ENCODE peak calls at places on chromosomes 2 and 18, in ten cellular contexts. O is HepG2, Z is H1, F is spleen, K is endothelial cell of umbilical vein, W is HCT116, C is prostate gland, U is sigmoid colon, P is K562, N is transverse colon. X is an unnamed sample.
A peak's percentile ranks its signal among the peaks of the same experiment; 100 is the strongest.

GRCh38 chr2:231780123-231780908 is 766 bp downstream of the PDE6D start:
- DNase-seq in O (peak; percentile 44), Z (no peak), F (peak; percentile 77), K (peak; percentile 46), W (no peak), C (no peak), U (peak; percentile 64), P (peak; percentile 48), N (peak; percentile 20), X (no peak)

GRCh38 chr2:232377841-232378734 is 463 bp upstream of the ALPP start:
- DNase-seq in O (no peak), Z (no peak), F (no peak), K (no peak), W (no peak), C (no peak), U (peak; percentile 50), P (no peak), N (no peak), X (peak; percentile 46)

GRCh38 chr18:46632401-46633089 is 24.5 kb downstream of the LOXHD1 start:
- DNase-seq in O (no peak), Z (no peak), F (no peak), K (no peak), W (peak; percentile 53), C (no peak), U (no peak), P (peak; percentile 6), N (no peak), X (no peak)

GRCh38 chr2:72925328-72925943 is 8.1 kb downstream of the EMX1 start:
- DNase-seq in O (no peak), Z (no peak), F (no peak), K (no peak), W (no peak), C (no peak), U (peak; percentile 35), P (no peak), N (no peak), X (no peak)

GRCh38 chr18:741931-742512 is 29.6 kb upstream of the ENOSF1 start:
- DNase-seq in O (peak; percentile 36), Z (no peak), F (no peak), K (peak; percentile 78), W (peak; percentile 34), C (no peak), U (no peak), P (peak; percentile 67), N (no peak), X (no peak)

GRCh38 chr2:173240083-173240482 is 114.6 kb upstream of the CDCA7 start:
- DNase-seq in O (no peak), Z (no peak), F (no peak), K (no peak), W (no peak), C (no peak), U (no peak), P (no peak), N (no peak), X (no peak)

GRCh38 chr18:58789856-58790255 is 74.8 kb upstream of the ZNF532 start:
- DNase-seq in O (no peak), Z (no peak), F (no peak), K (no peak), W (no peak), C (no peak), U (no peak), P (no peak), N (no peak), X (no peak)

GRCh38 chr2:191184457-191184856 is 33.7 kb upstream of the STAT4 start:
- DNase-seq in O (no peak), Z (no peak), F (no peak), K (no peak), W (no peak), C (no peak), U (no peak), P (no peak), N (no peak), X (no peak)

GRCh38 chr2:182672471-182673165 is 43.4 kb upstream of the DNAJC10 start:
- DNase-seq in O (no peak), Z (no peak), F (no peak), K (peak; percentile 76), W (peak; percentile 23), C (no peak), U (no peak), P (no peak), N (no peak), X (no peak)

GRCh38 chr2:161414385-161415040 is 1.6 kb upstream of the TBR1 start:
- DNase-seq in O (peak; percentile 23), Z (no peak), F (peak; percentile 76), K (peak; percentile 44), W (no peak), C (no peak), U (no peak), P (peak; percentile 60), N (peak; percentile 22), X (no peak)

GRCh38 chr2:28419705-28420270 is 27.1 kb downstream of the FOSL2 start:
- DNase-seq in O (no peak), Z (no peak), F (no peak), K (no peak), W (no peak), C (no peak), U (peak; percentile 32), P (no peak), N (no peak), X (no peak)

GRCh38 chr2:15638720-15639119 is 47.1 kb downstream of the DDX1 start:
- DNase-seq in O (no peak), Z (no peak), F (no peak), K (no peak), W (no peak), C (no peak), U (no peak), P (no peak), N (no peak), X (no peak)
- TF ChIP-seq POLR2AphosphoS5 in O (no peak), Z (no peak), F (no peak), K (no peak), W (no peak), C (no peak), U (no peak), P (no peak), N (no peak), X (no peak)

DNA sequence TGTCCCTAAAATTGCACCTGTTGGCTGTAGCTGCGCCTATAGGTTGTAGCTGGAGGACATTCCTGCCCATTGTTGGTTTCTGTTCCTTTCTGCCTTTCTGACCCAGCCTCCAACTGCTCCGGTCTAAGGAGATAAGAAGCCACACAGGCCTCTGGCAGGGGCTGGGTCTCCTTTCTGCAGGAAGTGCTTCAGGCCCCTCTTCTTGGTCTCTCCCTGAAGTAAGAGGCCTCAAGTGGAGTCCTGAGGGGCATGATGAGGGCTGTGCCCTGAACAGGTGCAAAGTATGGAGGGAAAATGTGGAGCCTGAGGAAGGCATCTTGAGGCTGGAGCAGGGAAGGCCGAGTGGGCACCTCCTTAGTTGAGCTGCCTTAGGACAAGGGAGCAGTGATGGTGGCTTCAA is 10.4 kb upstream of the SFTPB start:
- DNase-seq in O (no peak), Z (no peak), F (no peak), K (no peak), W (no peak), C (no peak), U (peak; percentile 44), P (peak; percentile 48), N (no peak), X (no peak)
- H3K27ac ChIP-seq in O (no peak overlapping the region), Z (no peak overlapping the region), F (no peak overlapping the region), K (no peak overlapping the region), W (no peak overlapping the region), C (no peak overlapping the region), U (no peak overlapping the region), P (no peak overlapping the region), N (no peak overlapping the region), X (peak overlapping the region; percentile 67)

GRCh38 chr2:89781962-89782361 is 1090.5 kb downstream of the RPIA start:
- DNase-seq in O (no peak), Z (no peak), F (no peak), K (no peak), W (no peak), C (no peak), U (no peak), P (no peak), N (no peak), X (no peak)
- H3K9me3 ChIP-seq in O (peaks cover 100% of the 10 kb centered on the region), Z (peaks cover 93% of the 10 kb centered on the region), F (peaks cover 100% of the 10 kb centered on the region), K (peaks cover 59% of the 10 kb centered on the region), W (peaks cover 77% of the 10 kb centered on the region), C (no peaks in the 10 kb centered on the region), U (peaks cover 26% of the 10 kb centered on the region), P (no peaks in the 10 kb centered on the region), N (peaks cover 15% of the 10 kb centered on the region), X (peaks cover 4% of the 10 kb centered on the region)

GRCh38 chr2:8312221-8312620 is 369.6 kb upstream of the ID2 start:
- DNase-seq in O (no peak), Z (no peak), F (no peak), K (no peak), W (no peak), C (no peak), U (no peak), P (no peak), N (no peak), X (no peak)

GRCh38 chr2:8315766-8316165 is 366.1 kb upstream of the ID2 start:
- DNase-seq in O (no peak), Z (no peak), F (peak; percentile 69), K (no peak), W (peak; percentile 47), C (no peak), U (peak; percentile 78), P (peak; percentile 61), N (no peak), X (peak; percentile 33)

GRCh38 chr2:8310557-8311455 is 371.1 kb upstream of the ID2 start:
- DNase-seq in O (no peak), Z (no peak), F (no peak), K (no peak), W (no peak), C (no peak), U (no peak), P (no peak), N (no peak), X (no peak)

GRCh38 chr2:8314063-8314462 is 367.8 kb upstream of the ID2 start:
- DNase-seq in O (no peak), Z (no peak), F (no peak), K (no peak), W (no peak), C (no peak), U (no peak), P (no peak), N (no peak), X (no peak)

GRCh38 chr2:8312861-8313768 is 368.7 kb upstream of the ID2 start:
- DNase-seq in O (no peak), Z (no peak), F (no peak), K (no peak), W (peak; percentile 47), C (no peak), U (no peak), P (peak; percentile 70), N (peak; percentile 27), X (no peak)
- TF ChIP-seq POLR2AphosphoS5 in O (no peak), Z (no peak), F (no peak), K (no peak), W (peak; percentile 41), C (no peak), U (no peak), P (no peak), N (no peak), X (no peak)

GRCh38 chr2:46097714-46098480 is 199.3 kb upstream of the EPAS1 start:
- DNase-seq in O (peak; percentile 40), Z (no peak), F (no peak), K (peak; percentile 96), W (peak; percentile 24), C (peak; percentile 66), U (peak; percentile 90), P (peak; percentile 13), N (peak; percentile 76), X (no peak)
- H3K27ac ChIP-seq in O (no peak overlapping the region), Z (no peak overlapping the region), F (peak overlapping the region; percentile 70), K (peak overlapping the region; percentile 95), W (no peak overlapping the region), C (peak overlapping the region; percentile 45), U (peak overlapping the region; percentile 75), P (no peak overlapping the region), N (peak overlapping the region; percentile 63), X (peak overlapping the region; percentile 79)